ENCODE peak calls at places on chromosomes 1 and 21, in seven cellular contexts. One of them, this sample, is unnamed.

GRCh38 chr1:169680377-169681019 is 30.9 kb downstream of the SELL start:
- DNase-seq in mesendoderm: no peak
- DNase-seq in H9: no peak
- DNase-seq in trophoblast cell: no peak
- DNase-seq in mesenchymal stem cell: no peak
- DNase-seq in IMR-90: no peak
- DNase-seq in H1: no peak
- DNase-seq in this sample: no peak

GRCh38 chr1:7005762-7006161 is 220.5 kb downstream of the CAMTA1 start:
- DNase-seq in mesenchymal stem cell: no peak
- DNase-seq in mesendoderm: no peak
- DNase-seq in H1: no peak
- DNase-seq in trophoblast cell: no peak
- DNase-seq in IMR-90: no peak
- DNase-seq in H9: peak; percentile 4
- DNase-seq in this sample: no peak

GRCh38 chr21:45950740-45951515 is 30.6 kb upstream of the COL6A1 start:
- DNase-seq in H9: no peak
- DNase-seq in H1: no peak
- DNase-seq in IMR-90: peak; percentile 48
- DNase-seq in mesenchymal stem cell: no peak
- DNase-seq in trophoblast cell: peak; percentile 8
- DNase-seq in mesendoderm: peak; percentile 21
- DNase-seq in this sample: no peak

GRCh38 chr1:157751283-157751682 is 25.6 kb downstream of the FCRL2 start:
- DNase-seq in IMR-90: no peak
- DNase-seq in trophoblast cell: no peak
- DNase-seq in mesenchymal stem cell: no peak
- DNase-seq in H1: no peak
- DNase-seq in H9: no peak
- DNase-seq in mesendoderm: peak; percentile 23
- DNase-seq in this sample: no peak

GRCh38 chr1:40438391-40439015 is 11.8 kb upstream of the ZFP69B start:
- DNase-seq in H9: no peak
- DNase-seq in trophoblast cell: peak; percentile 62
- DNase-seq in mesenchymal stem cell: peak; percentile 26
- DNase-seq in H1: no peak
- DNase-seq in mesendoderm: peak; percentile 37
- DNase-seq in IMR-90: peak; percentile 16
- DNase-seq in this sample: no peak

GRCh38 chr1:200729863-200730262 is 8.8 kb upstream of the CAMSAP2 start:
- DNase-seq in trophoblast cell: no peak
- DNase-seq in H9: no peak
- DNase-seq in H1: no peak
- DNase-seq in mesendoderm: no peak
- DNase-seq in IMR-90: no peak
- DNase-seq in mesenchymal stem cell: no peak
- DNase-seq in this sample: no peak

GRCh38 chr1:14913475-14914155 is 239.9 kb upstream of the TMEM51 start:
- DNase-seq in mesenchymal stem cell: no peak
- DNase-seq in H1: no peak
- DNase-seq in mesendoderm: no peak
- DNase-seq in IMR-90: no peak
- DNase-seq in trophoblast cell: no peak
- DNase-seq in H9: no peak
- DNase-seq in this sample: no peak

GRCh38 chr21:41899431-41900202 is 20.5 kb upstream of the PRDM15 start:
- DNase-seq in H1: no peak
- DNase-seq in mesenchymal stem cell: no peak
- DNase-seq in H9: no peak
- DNase-seq in IMR-90: no peak
- DNase-seq in trophoblast cell: no peak
- DNase-seq in mesendoderm: no peak
- DNase-seq in this sample: no peak

GRCh38 chr1:233326319-233326994 is 1.1 kb upstream of the MAP3K21 start:
- DNase-seq in H1: no peak
- DNase-seq in mesenchymal stem cell: peak; percentile 23
- DNase-seq in mesendoderm: no peak
- DNase-seq in IMR-90: no peak
- DNase-seq in trophoblast cell: no peak
- DNase-seq in H9: no peak
- DNase-seq in this sample: no peak

GRCh38 chr1:210584439-210585113 is 255.9 kb downstream of the HHAT start:
- DNase-seq in trophoblast cell: peak; percentile 94
- DNase-seq in IMR-90: peak; percentile 78
- DNase-seq in H1: peak; percentile 91
- DNase-seq in H9: peak; percentile 85
- DNase-seq in mesenchymal stem cell: peak; percentile 82
- DNase-seq in mesendoderm: peak; percentile 90
- DNase-seq in this sample: peak; percentile 74

GRCh38 chr1:201495447-201496295 is 11.3 kb downstream of the CSRP1 start:
- DNase-seq in H9: no peak
- DNase-seq in trophoblast cell: no peak
- DNase-seq in mesendoderm: no peak
- DNase-seq in H1: no peak
- DNase-seq in mesenchymal stem cell: peak; percentile 89
- DNase-seq in IMR-90: peak; percentile 67
- DNase-seq in this sample: no peak

GRCh38 chr1:96236156-96236739 is 485.3 kb upstream of the PTBP2 start:
- DNase-seq in H1: no peak
- DNase-seq in IMR-90: peak; percentile 75
- DNase-seq in mesenchymal stem cell: peak; percentile 73
- DNase-seq in trophoblast cell: peak; percentile 69
- DNase-seq in mesendoderm: peak; percentile 67
- DNase-seq in H9: no peak
- DNase-seq in this sample: peak; percentile 43

GRCh38 chr1:12600880-12601633 is 17.0 kb downstream of the DHRS3 start:
- DNase-seq in H1: peak; percentile 81
- DNase-seq in IMR-90: no peak
- DNase-seq in mesenchymal stem cell: no peak
- DNase-seq in H9: peak; percentile 83
- DNase-seq in trophoblast cell: peak; percentile 45
- DNase-seq in mesendoderm: peak; percentile 79
- DNase-seq in this sample: no peak

GRCh38 chr1:59422921-59423575 is 126.2 kb downstream of the FGGY start:
- DNase-seq in H1: no peak
- DNase-seq in IMR-90: no peak
- DNase-seq in mesenchymal stem cell: no peak
- DNase-seq in mesendoderm: no peak
- DNase-seq in H9: no peak
- DNase-seq in trophoblast cell: no peak
- DNase-seq in this sample: no peak

GRCh38 chr1:155990340-155990739 is 12.0 kb upstream of the ARHGEF2 start:
- DNase-seq in mesendoderm: no peak
- DNase-seq in H9: no peak
- DNase-seq in IMR-90: no peak
- DNase-seq in trophoblast cell: no peak
- DNase-seq in mesenchymal stem cell: no peak
- DNase-seq in H1: no peak
- DNase-seq in this sample: no peak
- H3K4me2 ChIP-seq in mesendoderm: no peak overlapping the region
- H3K4me2 ChIP-seq in H9: no peak overlapping the region
- H3K4me2 ChIP-seq in IMR-90: no peak overlapping the region
- H3K4me2 ChIP-seq in trophoblast cell: no peak overlapping the region
- H3K4me2 ChIP-seq in mesenchymal stem cell: no peak overlapping the region
- H3K4me2 ChIP-seq in H1: no peak overlapping the region
- H3K4me2 ChIP-seq in this sample: no peak overlapping the region

GRCh38 chr1:159719990-159720389 is 5.6 kb upstream of the CRP start:
- DNase-seq in mesendoderm: no peak
- DNase-seq in mesenchymal stem cell: no peak
- DNase-seq in trophoblast cell: no peak
- DNase-seq in H1: no peak
- DNase-seq in H9: no peak
- DNase-seq in IMR-90: no peak
- DNase-seq in this sample: no peak
- H2AK5ac ChIP-seq in mesendoderm: no peak overlapping the region
- H2AK5ac ChIP-seq in mesenchymal stem cell: no peak overlapping the region
- H2AK5ac ChIP-seq in trophoblast cell: no peak overlapping the region
- H2AK5ac ChIP-seq in H1: no peak overlapping the region
- H2AK5ac ChIP-seq in H9: no peak overlapping the region
- H2AK5ac ChIP-seq in IMR-90: no peak overlapping the region
- H2AK5ac ChIP-seq in this sample: no peak overlapping the region

GRCh38 chr21:18228060-18228739 is 16.4 kb upstream of the CHODL start:
- DNase-seq in IMR-90: no peak
- DNase-seq in mesendoderm: no peak
- DNase-seq in trophoblast cell: no peak
- DNase-seq in H1: no peak
- DNase-seq in H9: no peak
- DNase-seq in mesenchymal stem cell: no peak
- DNase-seq in this sample: no peak
- H3K4me2 ChIP-seq in IMR-90: no peak overlapping the region
- H3K4me2 ChIP-seq in mesendoderm: no peak overlapping the region
- H3K4me2 ChIP-seq in trophoblast cell: no peak overlapping the region
- H3K4me2 ChIP-seq in H1: no peak overlapping the region
- H3K4me2 ChIP-seq in H9: no peak overlapping the region
- H3K4me2 ChIP-seq in mesenchymal stem cell: no peak overlapping the region
- H3K4me2 ChIP-seq in this sample: no peak overlapping the region

GRCh38 chr1:46512792-46513190 is 23.2 kb downstream of the DMBX1 start:
- DNase-seq in IMR-90: no peak
- DNase-seq in mesenchymal stem cell: no peak
- DNase-seq in H9: no peak
- DNase-seq in trophoblast cell: no peak
- DNase-seq in mesendoderm: no peak
- DNase-seq in H1: no peak
- DNase-seq in this sample: no peak
- H2AK5ac ChIP-seq in IMR-90: no peak overlapping the region
- H2AK5ac ChIP-seq in mesenchymal stem cell: no peak overlapping the region
- H2AK5ac ChIP-seq in H9: no peak overlapping the region
- H2AK5ac ChIP-seq in trophoblast cell: no peak overlapping the region
- H2AK5ac ChIP-seq in mesendoderm: no peak overlapping the region
- H2AK5ac ChIP-seq in H1: no peak overlapping the region
- H2AK5ac ChIP-seq in this sample: no peak overlapping the region

DNA sequence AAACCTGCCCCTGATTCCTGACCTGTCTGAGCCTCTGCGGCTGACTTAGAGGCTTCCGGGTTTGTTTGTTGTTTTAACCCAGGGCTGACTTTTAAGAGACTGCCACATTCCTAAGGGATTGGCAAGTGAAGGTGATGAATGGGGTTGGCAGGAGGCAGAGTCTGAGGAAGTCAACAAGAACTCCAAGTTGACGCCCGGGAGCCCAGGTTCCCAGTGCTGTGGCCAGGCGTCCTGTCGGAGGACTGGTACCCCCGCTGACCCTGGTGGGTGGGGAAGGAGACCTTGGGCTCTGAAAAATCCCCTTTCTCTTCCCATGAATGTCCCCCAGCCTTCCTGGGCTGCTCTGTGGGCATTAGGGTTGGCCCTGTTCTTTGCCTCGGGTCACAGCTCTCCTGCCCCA is 19.7 kb upstream of the EPS8L3 start:
- DNase-seq in mesendoderm: peak; percentile 84
- DNase-seq in mesenchymal stem cell: peak; percentile 65
- DNase-seq in trophoblast cell: no peak
- DNase-seq in H9: no peak
- DNase-seq in H1: no peak
- DNase-seq in IMR-90: peak; percentile 76
- DNase-seq in this sample: no peak
- H3K4me2 ChIP-seq in mesendoderm: no peak overlapping the region
- H3K4me2 ChIP-seq in mesenchymal stem cell: peak overlapping the region; percentile 35
- H3K4me2 ChIP-seq in trophoblast cell: no peak overlapping the region
- H3K4me2 ChIP-seq in H9: no peak overlapping the region
- H3K4me2 ChIP-seq in H1: no peak overlapping the region
- H3K4me2 ChIP-seq in IMR-90: no peak overlapping the region
- H3K4me2 ChIP-seq in this sample: no peak overlapping the region

DNA sequence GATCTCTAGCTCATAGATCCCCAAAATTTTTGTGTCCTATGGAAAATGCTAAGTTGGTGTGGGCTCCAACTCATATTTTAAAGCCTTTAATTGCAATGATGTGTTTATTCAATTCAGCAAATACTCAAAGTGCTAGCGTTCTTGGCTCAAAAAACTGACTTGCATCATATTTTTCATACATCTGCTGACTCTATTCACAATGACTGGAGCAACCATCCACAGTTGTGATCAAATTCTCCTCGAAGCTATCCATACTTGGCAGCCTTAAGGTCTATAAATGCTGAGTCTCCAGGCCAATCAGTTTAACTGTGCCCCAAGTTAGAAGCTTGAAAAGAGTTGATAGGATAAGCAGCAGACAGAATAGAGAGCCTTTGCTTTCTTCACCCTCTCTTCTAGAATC is 2.9 kb upstream of the ATP1A1 start:
- DNase-seq in H9: no peak
- DNase-seq in H1: no peak
- DNase-seq in mesenchymal stem cell: no peak
- DNase-seq in trophoblast cell: no peak
- DNase-seq in mesendoderm: no peak
- DNase-seq in IMR-90: no peak
- DNase-seq in this sample: no peak
- H2AK5ac ChIP-seq in H9: no peak overlapping the region
- H2AK5ac ChIP-seq in H1: no peak overlapping the region
- H2AK5ac ChIP-seq in mesenchymal stem cell: no peak overlapping the region
- H2AK5ac ChIP-seq in trophoblast cell: no peak overlapping the region
- H2AK5ac ChIP-seq in mesendoderm: no peak overlapping the region
- H2AK5ac ChIP-seq in IMR-90: no peak overlapping the region
- H2AK5ac ChIP-seq in this sample: no peak overlapping the region